ENCODE peak calls at places on chromosomes 3 and 15, in four cellular contexts. Z, T, I and Y are unnamed samples.

GRCh38 chr3:131036200-131036816 is 9.6 kb downstream of the NEK11 start:
- DNase-seq in Z (no peak), T (peak), I (no peak), Y (no peak)

GRCh38 chr3:8668216-8668615 is 23.6 kb upstream of the SSUH2 start:
- DNase-seq in Z (no peak), T (no peak), I (no peak), Y (no peak)

GRCh38 chr3:129106320-129106719 is 15.3 kb downstream of the RAB43 start:
- DNase-seq in Z (no peak), T (no peak), I (no peak), Y (peak)

GRCh38 chr15:93180656-93181055 is 91.6 kb upstream of the RGMA start:
- DNase-seq in Z (no peak), T (no peak), I (no peak), Y (no peak)

GRCh38 chr15:71730277-71731144 is 79.8 kb upstream of the NR2E3 start:
- DNase-seq in Z (peak), T (peak), I (peak), Y (peak)

GRCh38 chr3:185992801-185993467 is 55.1 kb upstream of the TRA2B start:
- DNase-seq in Z (no peak), T (peak), I (no peak), Y (no peak)

GRCh38 chr3:102114264-102114979 is 265.1 kb downstream of the NFKBIZ start:
- DNase-seq in Z (no peak), T (no peak), I (no peak), Y (no peak)

GRCh38 chr15:31062310-31062964 is 39.1 kb downstream of the TRPM1 start:
- DNase-seq in Z (no peak), T (no peak), I (peak), Y (no peak)

GRCh38 chr3:66021731-66022131 is 17.0 kb downstream of the MAGI1 start:
- DNase-seq in Z (peak), T (no peak), I (no peak), Y (no peak)

DNA sequence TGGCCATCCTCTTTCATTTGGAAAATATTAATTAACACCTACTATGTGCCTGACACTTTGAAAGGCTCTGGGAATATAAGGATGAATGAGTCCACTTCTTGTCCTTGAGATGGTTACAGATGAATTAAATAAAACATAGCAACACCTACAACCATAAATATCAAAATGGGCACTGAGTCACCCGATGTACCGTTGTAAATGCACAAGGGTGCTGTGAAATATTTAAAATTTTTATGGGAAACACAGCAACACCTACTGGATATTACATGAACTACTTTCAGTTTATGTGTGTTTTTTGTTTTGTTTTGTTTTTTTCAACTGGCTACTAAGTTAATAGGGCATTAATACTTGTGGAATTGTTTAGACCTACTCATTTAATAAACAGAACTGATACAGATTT is 239.0 kb upstream of the NAALADL2 start:
- DNase-seq in Z (no peak), T (peak), I (peak), Y (no peak)
- TF ChIP-seq CTCF in Z (no peak), T (peak), I (peak), Y (peak)

DNA sequence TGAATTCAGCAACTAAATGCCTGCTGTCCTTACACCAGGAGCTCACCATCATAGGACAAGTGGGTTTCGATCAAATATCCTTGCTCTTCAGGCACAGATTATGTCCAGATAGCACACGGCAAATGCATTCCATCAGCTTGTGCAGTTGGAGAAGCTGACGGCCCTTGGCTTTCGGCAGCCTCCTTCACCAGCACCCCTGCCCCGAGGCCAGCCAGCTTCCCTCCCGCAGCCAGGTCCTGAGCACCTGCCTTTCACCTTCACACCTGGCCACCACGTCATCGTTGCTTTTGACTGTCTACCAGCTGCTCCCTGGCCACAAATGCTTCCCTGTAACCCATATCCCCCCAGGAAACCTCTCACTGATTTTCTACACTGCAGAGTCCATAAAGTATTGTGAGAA is 355.5 kb downstream of the OCA2 start:
- DNase-seq in Z (no peak), T (no peak), I (no peak), Y (no peak)
- H3K4me3 ChIP-seq in Z (no peak), T (no peak), I (no peak), Y (no peak)

DNA sequence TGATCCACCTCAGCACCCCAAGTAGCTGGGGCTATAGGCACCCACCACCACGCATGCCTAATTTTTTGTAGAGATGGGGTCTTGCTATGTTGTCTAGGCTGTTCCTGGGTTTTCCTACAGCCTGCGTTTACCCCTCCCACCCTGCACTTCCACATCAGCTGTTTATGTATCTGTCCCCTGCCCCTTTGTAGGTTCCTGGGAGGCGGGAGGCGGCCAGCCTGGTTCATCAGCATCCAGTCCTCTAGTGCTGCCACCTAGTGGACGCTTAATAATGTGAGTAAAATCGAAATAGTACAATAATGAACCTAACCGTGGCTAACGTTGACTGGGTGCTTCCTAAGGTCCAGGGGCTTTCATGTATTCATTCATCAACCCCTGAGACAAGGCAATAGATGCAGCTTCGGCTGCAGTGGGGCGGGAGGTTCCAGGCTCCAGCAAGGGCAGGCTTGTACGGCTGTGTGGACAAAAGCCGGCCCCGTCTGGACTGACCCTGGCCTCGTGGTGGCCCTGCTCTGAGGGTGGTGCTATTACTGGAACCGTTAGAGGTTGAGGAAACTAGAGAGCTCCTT is 1.2 kb upstream of the LCTL start:
- DNase-seq in Z (peak), T (peak), I (peak), Y (no peak)
- TF ChIP-seq CTCF in Z (peak), T (peak), I (peak), Y (peak)

DNA sequence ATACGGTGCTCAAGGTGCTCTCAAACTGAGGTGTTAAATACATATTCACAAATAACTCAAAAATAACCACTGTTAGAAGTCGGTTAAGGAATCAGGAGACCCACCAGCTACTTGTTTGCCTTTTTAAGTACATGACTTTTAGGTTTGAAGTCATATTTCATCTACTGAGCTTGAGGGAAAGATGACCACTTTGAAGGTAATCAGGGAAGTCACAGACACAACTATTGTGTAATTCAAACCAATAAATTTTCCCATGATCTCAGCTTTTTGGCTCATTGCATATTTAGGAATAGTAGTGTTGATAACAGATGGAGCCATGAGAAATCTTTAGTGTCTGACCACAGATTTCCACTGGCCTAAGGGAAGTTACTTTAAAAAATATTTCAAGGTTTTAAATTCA is 1.3 kb upstream of the RSRC1 start:
- DNase-seq in Z (no peak), T (no peak), I (no peak), Y (no peak)
- H3K4me3 ChIP-seq in Z (no peak), T (no peak), I (no peak), Y (no peak)

DNA sequence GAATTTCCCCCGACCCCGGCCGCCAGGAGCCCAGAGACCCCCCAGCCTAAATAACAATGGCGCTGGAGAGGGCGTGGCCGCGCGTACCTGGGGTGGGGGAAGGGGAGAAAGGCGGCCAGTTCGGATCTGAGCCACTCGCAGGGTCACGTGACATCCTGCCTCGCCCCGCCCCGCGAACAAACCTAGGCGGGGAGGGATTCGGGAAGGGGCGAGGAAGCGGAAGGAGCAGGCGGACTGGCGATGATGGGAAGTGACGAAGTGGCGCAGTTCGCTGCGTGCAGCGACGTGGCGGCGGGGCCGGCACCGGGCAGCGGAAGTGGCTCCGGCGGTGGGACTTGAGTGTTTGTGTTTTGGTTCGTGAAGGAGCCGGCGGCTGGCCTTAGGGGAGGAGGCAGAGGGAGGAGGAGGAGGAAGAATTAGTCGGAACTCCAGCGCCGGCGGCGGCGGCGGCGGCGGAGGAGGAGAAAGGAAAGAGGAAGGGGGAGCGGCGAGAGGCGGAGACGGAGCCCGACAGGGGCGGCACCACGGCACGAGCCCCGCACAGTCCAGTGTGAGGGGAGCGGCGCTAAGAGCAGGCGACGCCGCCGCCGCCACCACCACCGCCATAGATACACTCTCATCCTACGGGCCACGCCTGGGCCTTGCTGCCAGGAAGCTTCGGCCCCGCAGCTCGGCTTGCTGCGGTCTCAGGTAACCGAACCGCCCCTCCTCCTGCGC is at the start of gene RAB5A:
- DNase-seq in Z (peak), T (peak), I (peak), Y (peak)
- TF ChIP-seq CTCF in Z (no peak), T (no peak), I (no peak), Y (no peak)